ENCODE peak calls at places on chromosomes 4 and X, in eight cellular contexts. One of them, this sample, is unnamed.

GRCh38 chr4:15400911-15401671 is 26.7 kb upstream of the C1QTNF7 start:
- DNase-seq in endodermal cell: no peak
- DNase-seq in breast epithelium: peak
- DNase-seq in HCT116: no peak
- DNase-seq in cardiac muscle cell: peak
- DNase-seq in right cardiac atrium: peak
- DNase-seq in CD8-positive, alpha-beta T cell: peak
- DNase-seq in ovary: peak
- DNase-seq in this sample: peak

GRCh38 chr4:141047228-141047884 is 85.9 kb downstream of the RNF150 start:
- DNase-seq in HCT116: no peak
- DNase-seq in CD8-positive, alpha-beta T cell: no peak
- DNase-seq in right cardiac atrium: no peak
- DNase-seq in ovary: no peak
- DNase-seq in breast epithelium: no peak
- DNase-seq in endodermal cell: no peak
- DNase-seq in cardiac muscle cell: peak
- DNase-seq in this sample: no peak

GRCh38 chr4:38765391-38765790 is 17.4 kb downstream of the TLR10 start:
- DNase-seq in ovary: no peak
- DNase-seq in CD8-positive, alpha-beta T cell: no peak
- DNase-seq in breast epithelium: no peak
- DNase-seq in right cardiac atrium: no peak
- DNase-seq in endodermal cell: no peak
- DNase-seq in HCT116: no peak
- DNase-seq in cardiac muscle cell: no peak
- DNase-seq in this sample: no peak

GRCh38 chr4:125832161-125832560 is 517.4 kb downstream of the FAT4 start:
- DNase-seq in ovary: no peak
- DNase-seq in HCT116: no peak
- DNase-seq in cardiac muscle cell: no peak
- DNase-seq in endodermal cell: no peak
- DNase-seq in CD8-positive, alpha-beta T cell: no peak
- DNase-seq in breast epithelium: no peak
- DNase-seq in right cardiac atrium: no peak
- DNase-seq in this sample: no peak

GRCh38 chr4:105895609-105896460 is 564 bp downstream of the NPNT start:
- DNase-seq in breast epithelium: no peak
- DNase-seq in ovary: peak
- DNase-seq in right cardiac atrium: peak
- DNase-seq in cardiac muscle cell: peak
- DNase-seq in endodermal cell: peak
- DNase-seq in HCT116: no peak
- DNase-seq in CD8-positive, alpha-beta T cell: no peak
- DNase-seq in this sample: no peak

GRCh38 chr4:148205481-148205880 is 236.7 kb downstream of the NR3C2 start:
- DNase-seq in HCT116: no peak
- DNase-seq in cardiac muscle cell: no peak
- DNase-seq in right cardiac atrium: no peak
- DNase-seq in breast epithelium: no peak
- DNase-seq in CD8-positive, alpha-beta T cell: no peak
- DNase-seq in endodermal cell: no peak
- DNase-seq in ovary: no peak
- DNase-seq in this sample: no peak

GRCh38 chrX:69162466-69162865 is 2.8 kb downstream of the PJA1 start:
- DNase-seq in CD8-positive, alpha-beta T cell: no peak
- DNase-seq in cardiac muscle cell: no peak
- DNase-seq in right cardiac atrium: no peak
- DNase-seq in ovary: no peak
- DNase-seq in endodermal cell: no peak
- DNase-seq in HCT116: no peak
- DNase-seq in breast epithelium: no peak
- DNase-seq in this sample: no peak

GRCh38 chr4:167713756-167714155 is 378.6 kb upstream of the ANXA10 start:
- DNase-seq in endodermal cell: no peak
- DNase-seq in right cardiac atrium: no peak
- DNase-seq in HCT116: no peak
- DNase-seq in cardiac muscle cell: no peak
- DNase-seq in CD8-positive, alpha-beta T cell: no peak
- DNase-seq in breast epithelium: no peak
- DNase-seq in ovary: no peak
- DNase-seq in this sample: no peak

GRCh38 chr4:38570647-38571326 is 93.2 kb upstream of the KLF3 start:
- DNase-seq in cardiac muscle cell: no peak
- DNase-seq in breast epithelium: no peak
- DNase-seq in right cardiac atrium: no peak
- DNase-seq in ovary: no peak
- DNase-seq in endodermal cell: no peak
- DNase-seq in HCT116: no peak
- DNase-seq in CD8-positive, alpha-beta T cell: no peak
- DNase-seq in this sample: no peak

GRCh38 chrX:132433001-132433400 is 55.8 kb downstream of the MBNL3 start:
- DNase-seq in endodermal cell: peak
- DNase-seq in cardiac muscle cell: no peak
- DNase-seq in right cardiac atrium: no peak
- DNase-seq in HCT116: no peak
- DNase-seq in breast epithelium: no peak
- DNase-seq in CD8-positive, alpha-beta T cell: no peak
- DNase-seq in ovary: no peak
- DNase-seq in this sample: no peak

DNA sequence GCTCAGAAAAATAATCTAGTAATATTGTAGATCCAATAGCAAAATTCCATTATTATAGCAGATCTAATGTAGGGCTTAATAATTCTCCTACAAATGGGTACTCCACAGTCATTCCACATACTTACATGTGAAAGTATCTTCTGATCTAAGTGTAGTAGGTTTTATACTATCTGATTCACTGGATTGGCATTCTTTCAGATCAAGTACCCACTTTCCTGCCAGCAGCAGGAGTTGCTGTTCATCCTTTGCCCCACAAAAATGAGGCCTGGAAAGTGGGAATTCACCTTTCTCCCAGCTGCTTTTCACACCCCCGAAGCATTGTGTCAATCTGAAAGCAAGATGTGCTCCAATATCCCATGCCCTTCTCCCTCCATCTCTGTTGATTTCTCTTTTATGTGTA is 77.1 kb upstream of the RXFP1 start:
- DNase-seq in HCT116: no peak
- DNase-seq in breast epithelium: no peak
- DNase-seq in right cardiac atrium: no peak
- DNase-seq in cardiac muscle cell: no peak
- DNase-seq in ovary: no peak
- DNase-seq in CD8-positive, alpha-beta T cell: no peak
- DNase-seq in endodermal cell: no peak
- DNase-seq in this sample: no peak
- H3K27ac ChIP-seq in HCT116: no peak
- H3K27ac ChIP-seq in breast epithelium: no peak
- H3K27ac ChIP-seq in right cardiac atrium: no peak
- H3K27ac ChIP-seq in cardiac muscle cell: no peak
- H3K27ac ChIP-seq in ovary: no peak
- H3K27ac ChIP-seq in CD8-positive, alpha-beta T cell: no peak
- H3K27ac ChIP-seq in endodermal cell: no peak
- H3K27ac ChIP-seq in this sample: no peak

DNA sequence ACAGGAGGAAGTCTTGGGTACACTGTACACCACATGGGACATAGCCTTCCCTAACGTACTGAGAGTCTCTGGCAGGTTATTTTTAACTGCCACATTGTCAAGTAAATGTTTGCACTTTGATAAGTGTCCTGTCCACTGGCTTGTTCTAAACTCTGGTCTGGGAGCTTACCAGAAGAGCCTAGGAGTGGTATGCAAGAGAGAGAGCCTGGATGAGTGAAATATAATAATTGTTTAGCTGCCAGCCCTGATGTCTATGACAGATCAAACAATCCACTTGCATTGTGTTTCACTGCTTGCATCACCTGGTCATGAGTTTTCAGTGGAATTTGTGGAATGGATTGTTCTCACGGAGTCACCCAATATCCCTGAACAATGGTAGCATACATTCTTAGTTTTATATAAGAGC is 91.6 kb downstream of the SHROOM3 start:
- DNase-seq in right cardiac atrium: no peak
- DNase-seq in endodermal cell: no peak
- DNase-seq in breast epithelium: peak
- DNase-seq in CD8-positive, alpha-beta T cell: no peak
- DNase-seq in HCT116: no peak
- DNase-seq in cardiac muscle cell: no peak
- DNase-seq in ovary: no peak
- DNase-seq in this sample: no peak
- H3K27ac ChIP-seq in right cardiac atrium: peak
- H3K27ac ChIP-seq in endodermal cell: no peak
- H3K27ac ChIP-seq in breast epithelium: peak
- H3K27ac ChIP-seq in CD8-positive, alpha-beta T cell: no peak
- H3K27ac ChIP-seq in HCT116: no peak
- H3K27ac ChIP-seq in cardiac muscle cell: peak
- H3K27ac ChIP-seq in ovary: no peak
- H3K27ac ChIP-seq in this sample: no peak

GRCh38 chr4:6282247-6282646 is 12.6 kb downstream of the WFS1 start:
- DNase-seq in breast epithelium: no peak
- DNase-seq in right cardiac atrium: peak
- DNase-seq in endodermal cell: no peak
- DNase-seq in cardiac muscle cell: peak
- DNase-seq in HCT116: no peak
- DNase-seq in ovary: peak
- DNase-seq in CD8-positive, alpha-beta T cell: no peak
- DNase-seq in this sample: no peak
- H3K27ac ChIP-seq in breast epithelium: no peak
- H3K27ac ChIP-seq in right cardiac atrium: peak
- H3K27ac ChIP-seq in endodermal cell: no peak
- H3K27ac ChIP-seq in cardiac muscle cell: no peak
- H3K27ac ChIP-seq in HCT116: no peak
- H3K27ac ChIP-seq in ovary: peak
- H3K27ac ChIP-seq in CD8-positive, alpha-beta T cell: no peak
- H3K27ac ChIP-seq in this sample: no peak

GRCh38 chr4:108762559-108763225 is at the start of gene ETNPPL:
- DNase-seq in ovary: peak
- DNase-seq in cardiac muscle cell: peak
- DNase-seq in breast epithelium: no peak
- DNase-seq in HCT116: no peak
- DNase-seq in right cardiac atrium: peak
- DNase-seq in CD8-positive, alpha-beta T cell: peak
- DNase-seq in endodermal cell: peak
- DNase-seq in this sample: peak
- H3K27ac ChIP-seq in ovary: no peak
- H3K27ac ChIP-seq in cardiac muscle cell: no peak
- H3K27ac ChIP-seq in breast epithelium: no peak
- H3K27ac ChIP-seq in HCT116: no peak
- H3K27ac ChIP-seq in right cardiac atrium: no peak
- H3K27ac ChIP-seq in CD8-positive, alpha-beta T cell: no peak
- H3K27ac ChIP-seq in endodermal cell: no peak
- H3K27ac ChIP-seq in this sample: no peak

DNA sequence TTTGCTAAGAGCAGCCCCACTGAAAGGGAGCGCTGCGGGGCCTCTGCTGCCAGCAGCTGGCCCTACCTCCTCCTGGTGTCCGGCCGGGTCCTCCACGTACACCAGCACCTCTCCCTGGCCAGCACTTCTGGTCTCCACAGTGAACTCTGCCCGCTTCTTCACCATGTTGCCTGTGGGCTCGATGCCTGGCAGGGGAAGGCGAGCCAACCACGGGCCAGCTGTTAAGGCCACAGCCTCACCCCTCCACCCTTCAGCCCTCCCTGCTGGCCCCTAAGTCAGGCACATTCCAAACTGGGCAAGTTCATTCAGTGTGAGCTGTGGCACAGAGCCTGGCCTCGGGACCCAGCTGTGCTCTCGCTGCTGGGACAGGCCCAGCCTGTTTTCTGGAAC is 7.8 kb downstream of the FLNA start:
- DNase-seq in ovary: no peak
- DNase-seq in endodermal cell: no peak
- DNase-seq in breast epithelium: peak
- DNase-seq in right cardiac atrium: no peak
- DNase-seq in CD8-positive, alpha-beta T cell: no peak
- DNase-seq in HCT116: no peak
- DNase-seq in cardiac muscle cell: no peak
- DNase-seq in this sample: no peak
- H3K27ac ChIP-seq in ovary: no peak
- H3K27ac ChIP-seq in endodermal cell: no peak
- H3K27ac ChIP-seq in breast epithelium: peak
- H3K27ac ChIP-seq in right cardiac atrium: peak
- H3K27ac ChIP-seq in CD8-positive, alpha-beta T cell: no peak
- H3K27ac ChIP-seq in HCT116: no peak
- H3K27ac ChIP-seq in cardiac muscle cell: peak
- H3K27ac ChIP-seq in this sample: peak

DNA sequence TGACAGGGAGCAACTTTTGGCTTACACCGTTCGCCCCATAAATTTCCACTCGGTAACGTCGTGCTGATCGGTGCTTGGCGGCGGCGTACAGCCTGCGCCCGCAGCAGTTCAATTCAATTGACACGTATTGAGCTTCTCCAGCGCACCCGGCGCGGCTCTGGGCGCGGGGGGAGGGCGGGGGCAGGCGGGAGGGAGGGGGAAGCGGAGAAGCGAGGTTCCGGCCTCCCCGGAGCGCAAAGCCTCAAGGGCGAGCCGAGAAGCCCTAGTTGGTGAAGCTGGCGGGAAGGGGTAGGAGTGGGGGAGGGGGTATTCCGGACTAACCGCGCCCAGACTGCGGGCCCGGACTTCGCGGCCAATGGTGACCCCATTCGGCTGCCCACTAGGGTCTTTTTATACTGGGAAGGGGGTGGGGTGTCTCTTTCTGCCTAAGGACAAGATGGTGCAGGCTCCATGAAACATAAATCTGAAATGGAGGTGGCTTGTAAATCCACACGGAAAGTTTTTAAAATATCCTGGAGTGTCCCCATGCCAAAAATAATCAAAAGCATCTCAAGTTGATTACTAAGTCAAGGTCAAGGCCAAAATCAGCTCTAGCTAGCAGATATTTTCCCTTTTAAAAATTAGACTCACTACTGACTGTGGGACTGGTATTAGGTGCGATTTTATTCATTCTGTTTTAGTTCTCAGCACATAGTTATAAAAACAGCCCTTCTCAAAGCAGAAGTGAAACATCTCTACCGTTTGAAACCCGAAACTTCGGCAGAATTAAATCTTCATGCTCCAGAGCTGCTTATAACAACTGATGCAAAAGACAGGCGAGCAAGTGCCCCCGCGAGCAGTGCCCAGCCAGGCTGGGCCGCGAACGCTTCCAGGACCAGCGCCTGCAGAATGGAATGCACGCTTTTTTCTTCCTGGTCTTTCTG is 1.5 kb upstream of the BCOR start:
- DNase-seq in breast epithelium: no peak
- DNase-seq in cardiac muscle cell: no peak
- DNase-seq in endodermal cell: peak
- DNase-seq in ovary: peak
- DNase-seq in HCT116: no peak
- DNase-seq in right cardiac atrium: peak
- DNase-seq in CD8-positive, alpha-beta T cell: peak
- DNase-seq in this sample: peak
- H3K27ac ChIP-seq in breast epithelium: peak
- H3K27ac ChIP-seq in cardiac muscle cell: peak
- H3K27ac ChIP-seq in endodermal cell: no peak
- H3K27ac ChIP-seq in ovary: peak
- H3K27ac ChIP-seq in HCT116: peak
- H3K27ac ChIP-seq in right cardiac atrium: peak
- H3K27ac ChIP-seq in CD8-positive, alpha-beta T cell: peak
- H3K27ac ChIP-seq in this sample: peak

GRCh38 chr4:184330008-184330400 is 112.3 kb upstream of the ENPP6 start:
- DNase-seq in cardiac muscle cell: no peak
- DNase-seq in CD8-positive, alpha-beta T cell: no peak
- DNase-seq in right cardiac atrium: peak
- DNase-seq in HCT116: no peak
- DNase-seq in breast epithelium: peak
- DNase-seq in ovary: no peak
- DNase-seq in endodermal cell: no peak
- DNase-seq in this sample: no peak
- H3K27ac ChIP-seq in cardiac muscle cell: no peak
- H3K27ac ChIP-seq in CD8-positive, alpha-beta T cell: no peak
- H3K27ac ChIP-seq in right cardiac atrium: no peak
- H3K27ac ChIP-seq in HCT116: no peak
- H3K27ac ChIP-seq in breast epithelium: peak
- H3K27ac ChIP-seq in ovary: no peak
- H3K27ac ChIP-seq in endodermal cell: no peak
- H3K27ac ChIP-seq in this sample: no peak